ENCODE peak calls at places on chromosome 1, in eight cellular contexts. H is uterus; C is nephron progenitor cell; S is choroid plexus epithelial cell; A is GM12865; Y is stimulated activated CD4-positive, alpha-beta T cell treated with anti-CD3 and anti-CD28 coated beads, Interleukin-1b, Interleukin-23, amount 100 ng/mL, for 4 hours; N is OCI-LY7; B is NCI-H2171. X is an unnamed sample.

GRCh38 chr1:24904731-24905354 is 25.2 kb downstream of the RUNX3 start:
- DNase-seq in N (no peak), C (peak), A (no peak), H (peak), Y (no peak), S (no peak), B (no peak), X (no peak)

GRCh38 chr1:22777658-22778057 is 67.0 kb downstream of the EPHB2 start:
- DNase-seq in A (no peak), H (no peak), B (no peak), S (no peak), Y (no peak), N (no peak), C (no peak), X (no peak)

GRCh38 chr1:153929981-153930948 is 7.5 kb upstream of the GATAD2B start:
- DNase-seq in Y (no peak), H (peak), A (no peak), S (no peak), B (no peak), N (no peak), C (no peak), X (no peak)

GRCh38 chr1:100502052-100502792 is 35.7 kb upstream of the GPR88 start:
- DNase-seq in A (no peak), B (no peak), C (no peak), S (peak), Y (no peak), N (no peak), H (no peak), X (no peak)

GRCh38 chr1:62307516-62308492 is 11.4 kb downstream of the KANK4 start:
- DNase-seq in A (no peak), N (no peak), S (no peak), B (no peak), C (no peak), Y (no peak), H (no peak), X (no peak)

GRCh38 chr1:7702365-7702764 is 68.7 kb upstream of the VAMP3 start:
- DNase-seq in C (no peak), S (peak), N (no peak), H (no peak), B (no peak), Y (no peak), A (no peak), X (no peak)

GRCh38 chr1:146001734-146002133 is 5.4 kb upstream of the TXNIP start:
- DNase-seq in H (no peak), S (no peak), B (no peak), N (no peak), C (no peak), A (no peak), Y (no peak), X (no peak)

GRCh38 chr1:154993572-154994268 is at the start of gene LENEP:
- DNase-seq in N (no peak), B (no peak), S (no peak), A (no peak), Y (no peak), C (no peak), H (no peak), X (no peak)

GRCh38 chr1:158180741-158181576 is at the start of gene CD1D:
- DNase-seq in Y (no peak), B (no peak), A (peak), N (peak), S (peak), C (peak), H (peak), X (peak)

GRCh38 chr1:107940178-107940577 is 24.8 kb downstream of the VAV3 start:
- DNase-seq in N (no peak), B (no peak), C (no peak), Y (no peak), S (no peak), H (no peak), A (no peak), X (no peak)

GRCh38 chr1:239493736-239494285 is 107.4 kb downstream of the CHRM3 start:
- DNase-seq in A (no peak), C (no peak), H (no peak), B (no peak), N (no peak), S (no peak), Y (no peak), X (no peak)

GRCh38 chr1:150696151-150696550 is 803 bp downstream of the GOLPH3L start:
- DNase-seq in S (no peak), H (no peak), B (no peak), N (peak), Y (no peak), A (no peak), C (no peak), X (no peak)

X was measured in glutamatergic neuron.